ENCODE peak calls at places on chromosomes 3 and 15, in ten cellular contexts. C, Y, R, J, W, D, F, P, T and V are unnamed samples.
A peak's percentile ranks its signal among the peaks of the same experiment; 100 is the strongest.

GRCh38 chr3:53161345-53161819 is 373 bp downstream of the PRKCD start:
- DNase-seq in C (no peak), Y (no peak), R (peak; percentile 46), J (no peak), W (peak; percentile 54), D (no peak), F (no peak), P (no peak), T (peak; percentile 64), V (peak; percentile 31)

GRCh38 chr3:32820430-32820829 is 2.6 kb downstream of the TRIM71 start:
- DNase-seq in C (no peak), Y (no peak), R (no peak), J (no peak), W (no peak), D (no peak), F (no peak), P (no peak), T (no peak), V (no peak)

GRCh38 chr3:123090700-123091585 is 24.1 kb downstream of the PDIA5 start:
- DNase-seq in C (no peak), Y (no peak), R (peak; percentile 67), J (no peak), W (no peak), D (peak; percentile 66), F (no peak), P (peak; percentile 41), T (no peak), V (no peak)

GRCh38 chr3:135100349-135100741 is 305.3 kb downstream of the EPHB1 start:
- DNase-seq in C (no peak), Y (no peak), R (no peak), J (no peak), W (no peak), D (no peak), F (no peak), P (no peak), T (no peak), V (no peak)

GRCh38 chr3:139117136-139117675 is 72.5 kb upstream of the PRR23C start:
- DNase-seq in C (no peak), Y (peak; percentile 48), R (no peak), J (peak; percentile 82), W (peak; percentile 78), D (no peak), F (no peak), P (peak; percentile 76), T (no peak), V (no peak)

GRCh38 chr3:47817609-47818008 is 14.7 kb downstream of the DHX30 start:
- DNase-seq in C (no peak), Y (no peak), R (no peak), J (no peak), W (no peak), D (no peak), F (no peak), P (no peak), T (no peak), V (no peak)

GRCh38 chr3:13111874-13112520 is 38.8 kb upstream of the IQSEC1 start:
- DNase-seq in C (no peak), Y (no peak), R (no peak), J (peak; percentile 52), W (no peak), D (no peak), F (no peak), P (no peak), T (no peak), V (no peak)

GRCh38 chr3:14147063-14147435 is 22.2 kb downstream of the TMEM43 start:
- DNase-seq in C (no peak), Y (no peak), R (no peak), J (no peak), W (no peak), D (no peak), F (no peak), P (no peak), T (no peak), V (no peak)

GRCh38 chr15:93505506-93505905 is 416.5 kb upstream of the RGMA start:
- DNase-seq in C (no peak), Y (no peak), R (no peak), J (no peak), W (no peak), D (no peak), F (no peak), P (no peak), T (no peak), V (no peak)
- H3K4me2 ChIP-seq in C (no peak overlapping the region), Y (no peak overlapping the region), R (no peak overlapping the region), J (no peak overlapping the region), W (no peak overlapping the region), D (no peak overlapping the region), F (no peak overlapping the region), P (no peak overlapping the region), T (no peak overlapping the region), V (no peak overlapping the region)

GRCh38 chr15:66733976-66734375 is 31.9 kb downstream of the SMAD6 start:
- DNase-seq in C (no peak), Y (no peak), R (no peak), J (no peak), W (peak; percentile 42), D (no peak), F (no peak), P (no peak), T (no peak), V (no peak)

GRCh38 chr15:66734961-66735908 is 33.2 kb downstream of the SMAD6 start:
- DNase-seq in C (no peak), Y (no peak), R (no peak), J (peak; percentile 22), W (peak; percentile 74), D (no peak), F (no peak), P (no peak), T (no peak), V (no peak)

GRCh38 chr15:66725468-66725785 is 23.4 kb downstream of the SMAD6 start:
- DNase-seq in C (no peak), Y (no peak), R (no peak), J (no peak), W (no peak), D (no peak), F (no peak), P (no peak), T (no peak), V (no peak)

GRCh38 chr15:66729339-66729951 is 27.4 kb downstream of the SMAD6 start:
- DNase-seq in C (peak; percentile 40), Y (no peak), R (no peak), J (no peak), W (peak; percentile 82), D (no peak), F (no peak), P (no peak), T (no peak), V (no peak)

DNA sequence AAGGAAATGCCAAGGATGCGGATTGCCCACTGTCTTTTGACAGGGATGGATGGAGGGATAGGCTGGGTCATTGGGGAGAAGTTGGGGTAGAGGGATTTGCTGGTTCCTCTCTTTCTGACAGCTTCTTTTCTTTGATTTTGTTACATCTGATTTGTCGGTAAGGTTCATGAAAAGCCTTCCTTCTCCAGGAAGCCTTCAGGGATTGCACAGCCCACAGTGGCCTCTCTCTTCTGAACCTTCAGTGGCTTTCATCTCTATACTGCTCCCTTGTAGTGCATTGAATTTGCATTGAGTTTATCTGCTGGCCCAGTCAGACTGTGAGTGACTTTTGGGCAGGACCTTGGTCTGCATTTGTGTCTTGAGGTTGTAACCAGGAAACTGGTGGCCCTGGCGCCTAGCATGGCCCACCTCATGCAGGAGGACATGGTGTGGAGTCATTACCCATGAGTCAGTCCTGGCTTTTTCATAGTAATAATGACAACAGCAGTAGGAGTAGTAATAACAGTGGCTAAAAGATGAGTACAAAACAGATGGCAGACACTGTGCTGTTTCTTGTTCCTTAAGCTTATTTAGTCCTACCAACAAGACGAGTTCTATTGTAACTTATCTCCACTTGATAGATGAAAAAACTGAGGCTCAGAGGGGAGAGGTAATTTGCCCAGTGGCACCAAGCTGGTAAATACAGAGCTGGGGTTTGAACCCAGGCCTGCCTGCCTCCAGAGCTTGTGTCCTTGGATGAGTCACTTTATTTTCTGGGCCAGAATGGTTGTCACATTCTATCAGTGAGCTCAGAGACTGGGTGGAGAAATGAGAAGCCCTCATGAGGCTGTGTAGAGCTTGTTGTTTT is 28.4 kb downstream of the SMAD6 start:
- DNase-seq in C (no peak), Y (no peak), R (no peak), J (peak; percentile 49), W (peak; percentile 92), D (no peak), F (no peak), P (peak; percentile 76), T (no peak), V (no peak)
- H3K4me2 ChIP-seq in C (no peak overlapping the region), Y (peak overlapping the region; percentile 65), R (no peak overlapping the region), J (no peak overlapping the region), W (peak overlapping the region; percentile 84), D (no peak overlapping the region), F (no peak overlapping the region), P (peak overlapping the region; percentile 84), T (no peak overlapping the region), V (no peak overlapping the region)

GRCh38 chr3:41202834-41203345 is 3.6 kb downstream of the CTNNB1 start:
- DNase-seq in C (peak; percentile 50), Y (peak; percentile 70), R (peak; percentile 32), J (peak; percentile 70), W (peak; percentile 80), D (no peak), F (no peak), P (peak; percentile 61), T (no peak), V (no peak)

GRCh38 chr3:41208507-41208906 is 9.2 kb downstream of the CTNNB1 start:
- DNase-seq in C (no peak), Y (no peak), R (no peak), J (no peak), W (no peak), D (no peak), F (no peak), P (no peak), T (no peak), V (no peak)

GRCh38 chr3:41204369-41204768 is 5.1 kb downstream of the CTNNB1 start:
- DNase-seq in C (no peak), Y (no peak), R (no peak), J (no peak), W (no peak), D (no peak), F (no peak), P (no peak), T (no peak), V (no peak)

GRCh38 chr3:41207355-41207754 is 8.1 kb downstream of the CTNNB1 start:
- DNase-seq in C (no peak), Y (no peak), R (no peak), J (no peak), W (no peak), D (no peak), F (no peak), P (no peak), T (no peak), V (no peak)

DNA sequence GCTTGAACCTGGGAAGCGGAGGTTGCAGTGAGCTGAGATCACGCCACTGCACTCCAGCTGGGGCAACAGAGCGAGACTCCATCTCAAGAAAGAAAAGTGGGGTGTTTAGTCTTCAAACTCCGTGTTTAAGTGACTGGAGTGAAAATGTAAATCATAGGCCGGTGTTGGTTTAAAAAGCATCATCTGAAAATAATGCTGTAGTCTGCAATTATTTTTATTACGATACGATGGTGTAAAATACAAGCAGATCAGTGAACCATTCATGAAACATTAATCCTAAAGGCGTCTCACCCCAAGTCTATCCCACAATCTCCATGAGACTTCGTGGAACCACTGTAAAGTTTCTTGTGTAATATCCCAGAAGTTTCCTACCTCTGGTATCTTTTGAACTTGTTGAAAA is 6.3 kb downstream of the CTNNB1 start:
- DNase-seq in C (no peak), Y (no peak), R (no peak), J (no peak), W (no peak), D (no peak), F (no peak), P (no peak), T (no peak), V (no peak)
- H3K4me2 ChIP-seq in C (peak overlapping the region; percentile 53), Y (no peak overlapping the region), R (peak overlapping the region; percentile 23), J (no peak overlapping the region), W (no peak overlapping the region), D (peak overlapping the region; percentile 35), F (no peak overlapping the region), P (no peak overlapping the region), T (no peak overlapping the region), V (no peak overlapping the region)

GRCh38 chr3:189909573-189909972 is 211.1 kb downstream of the P3H2 start:
- DNase-seq in C (no peak), Y (no peak), R (no peak), J (peak; percentile 92), W (no peak), D (no peak), F (no peak), P (no peak), T (no peak), V (no peak)
- H3K4me2 ChIP-seq in C (no peak overlapping the region), Y (no peak overlapping the region), R (no peak overlapping the region), J (peak overlapping the region; percentile 73), W (no peak overlapping the region), D (no peak overlapping the region), F (no peak overlapping the region), P (no peak overlapping the region), T (no peak overlapping the region), V (no peak overlapping the region)